ENCODE peak calls at places on chromosomes 13 and 19, in four cellular contexts. One of them, this sample, is unnamed.

GRCh38 chr13:41206467-41206866 is 12.1 kb upstream of the KBTBD7 start:
- ATAC-seq in foreskin keratinocyte: no peak
- ATAC-seq in activated B cell treated with CpG ODN at 0.5 μM for 24 hours: no peak
- ATAC-seq in Panc1: no peak
- ATAC-seq in this sample: no peak

GRCh38 chr19:45575216-45575615 is 9.4 kb downstream of the OPA3 start:
- ATAC-seq in activated B cell treated with CpG ODN at 0.5 μM for 24 hours: no peak
- ATAC-seq in foreskin keratinocyte: no peak
- ATAC-seq in Panc1: no peak
- ATAC-seq in this sample: no peak

GRCh38 chr19:5966215-5966614 is 11.7 kb downstream of the RANBP3 start:
- ATAC-seq in Panc1: no peak
- ATAC-seq in activated B cell treated with CpG ODN at 0.5 μM for 24 hours: no peak
- ATAC-seq in foreskin keratinocyte: no peak
- ATAC-seq in this sample: no peak

GRCh38 chr19:51761696-51762095 is 716 bp downstream of the FPR2 start:
- ATAC-seq in Panc1: no peak
- ATAC-seq in foreskin keratinocyte: no peak
- ATAC-seq in activated B cell treated with CpG ODN at 0.5 μM for 24 hours: no peak
- ATAC-seq in this sample: no peak

GRCh38 chr13:31982540-31982939 is 49.0 kb upstream of the FRY start:
- ATAC-seq in foreskin keratinocyte: peak; percentile 98
- ATAC-seq in Panc1: no peak
- ATAC-seq in activated B cell treated with CpG ODN at 0.5 μM for 24 hours: no peak
- ATAC-seq in this sample: peak; percentile 73

GRCh38 chr19:43784251-43784980 is 3.6 kb upstream of the KCNN4 start:
- ATAC-seq in activated B cell treated with CpG ODN at 0.5 μM for 24 hours: peak; percentile 15
- ATAC-seq in Panc1: peak; percentile 82
- ATAC-seq in foreskin keratinocyte: peak; percentile 75
- ATAC-seq in this sample: peak; percentile 52

GRCh38 chr19:8536282-8536681 is 22.3 kb upstream of the ZNF414 start:
- ATAC-seq in foreskin keratinocyte: no peak
- ATAC-seq in Panc1: no peak
- ATAC-seq in activated B cell treated with CpG ODN at 0.5 μM for 24 hours: no peak
- ATAC-seq in this sample: no peak

GRCh38 chr13:22173605-22174004 is 502.7 kb downstream of the FGF9 start:
- ATAC-seq in activated B cell treated with CpG ODN at 0.5 μM for 24 hours: no peak
- ATAC-seq in Panc1: no peak
- ATAC-seq in foreskin keratinocyte: peak; percentile 62
- ATAC-seq in this sample: no peak

GRCh38 chr13:62193919-62194318 is 778.3 kb upstream of the PCDH20 start:
- ATAC-seq in Panc1: no peak
- ATAC-seq in foreskin keratinocyte: no peak
- ATAC-seq in activated B cell treated with CpG ODN at 0.5 μM for 24 hours: no peak
- ATAC-seq in this sample: no peak

GRCh38 chr13:43484432-43485225 is 302.1 kb downstream of the ENOX1 start:
- ATAC-seq in foreskin keratinocyte: no peak
- ATAC-seq in activated B cell treated with CpG ODN at 0.5 μM for 24 hours: no peak
- ATAC-seq in Panc1: no peak
- ATAC-seq in this sample: no peak

GRCh38 chr13:45300190-45300985 is 40.6 kb downstream of the TPT1 start:
- ATAC-seq in activated B cell treated with CpG ODN at 0.5 μM for 24 hours: no peak
- ATAC-seq in foreskin keratinocyte: no peak
- ATAC-seq in Panc1: no peak
- ATAC-seq in this sample: no peak

GRCh38 chr13:75173457-75174356 is 308.3 kb downstream of the TBC1D4 start:
- ATAC-seq in activated B cell treated with CpG ODN at 0.5 μM for 24 hours: no peak
- ATAC-seq in foreskin keratinocyte: no peak
- ATAC-seq in Panc1: no peak
- ATAC-seq in this sample: no peak

GRCh38 chr13:32515246-32515645 is 23.3 kb downstream of the N4BP2L2 start:
- ATAC-seq in foreskin keratinocyte: no peak
- ATAC-seq in Panc1: no peak
- ATAC-seq in activated B cell treated with CpG ODN at 0.5 μM for 24 hours: no peak
- ATAC-seq in this sample: no peak

GRCh38 chr13:23468811-23469210 is 35.3 kb upstream of the SACS start:
- ATAC-seq in foreskin keratinocyte: no peak
- ATAC-seq in Panc1: no peak
- ATAC-seq in activated B cell treated with CpG ODN at 0.5 μM for 24 hours: no peak
- ATAC-seq in this sample: no peak

GRCh38 chr19:2425622-2426581 is 1.5 kb downstream of the TIMM13 start:
- ATAC-seq in foreskin keratinocyte: no peak
- ATAC-seq in Panc1: no peak
- ATAC-seq in activated B cell treated with CpG ODN at 0.5 μM for 24 hours: no peak
- ATAC-seq in this sample: no peak

GRCh38 chr19:5093297-5093858 is 124.5 kb downstream of the KDM4B start:
- ATAC-seq in foreskin keratinocyte: no peak
- ATAC-seq in Panc1: no peak
- ATAC-seq in activated B cell treated with CpG ODN at 0.5 μM for 24 hours: no peak
- ATAC-seq in this sample: no peak

GRCh38 chr13:95378603-95379002 is 77.4 kb upstream of the ABCC4 start:
- ATAC-seq in Panc1: peak; percentile 60
- ATAC-seq in foreskin keratinocyte: no peak
- ATAC-seq in activated B cell treated with CpG ODN at 0.5 μM for 24 hours: no peak
- ATAC-seq in this sample: no peak

GRCh38 chr13:92681239-92681638 is 545.4 kb upstream of the GPC6 start:
- ATAC-seq in activated B cell treated with CpG ODN at 0.5 μM for 24 hours: no peak
- ATAC-seq in foreskin keratinocyte: no peak
- ATAC-seq in Panc1: no peak
- ATAC-seq in this sample: no peak

GRCh38 chr19:54352546-54352945 is 12.2 kb downstream of the LAIR1 start:
- ATAC-seq in Panc1: no peak
- ATAC-seq in activated B cell treated with CpG ODN at 0.5 μM for 24 hours: no peak
- ATAC-seq in foreskin keratinocyte: no peak
- ATAC-seq in this sample: no peak

GRCh38 chr13:27018230-27018875 is 153.3 kb downstream of the USP12 start:
- ATAC-seq in foreskin keratinocyte: no peak
- ATAC-seq in Panc1: no peak
- ATAC-seq in activated B cell treated with CpG ODN at 0.5 μM for 24 hours: no peak
- ATAC-seq in this sample: no peak

GRCh38 chr13:113044431-113045114 is 61.0 kb upstream of the F7 start:
- ATAC-seq in Panc1: peak; percentile 39
- ATAC-seq in foreskin keratinocyte: no peak
- ATAC-seq in activated B cell treated with CpG ODN at 0.5 μM for 24 hours: no peak
- ATAC-seq in this sample: no peak

GRCh38 chr19:50384685-50385535 is 763 bp downstream of the POLD1 start:
- ATAC-seq in Panc1: no peak
- ATAC-seq in foreskin keratinocyte: peak; percentile 30
- ATAC-seq in activated B cell treated with CpG ODN at 0.5 μM for 24 hours: no peak
- ATAC-seq in this sample: no peak

GRCh38 chr19:55018216-55018615 is 19.8 kb downstream of the GP6 start:
- ATAC-seq in activated B cell treated with CpG ODN at 0.5 μM for 24 hours: no peak
- ATAC-seq in Panc1: no peak
- ATAC-seq in foreskin keratinocyte: no peak
- ATAC-seq in this sample: no peak

GRCh38 chr13:50378513-50378970 is 363.3 kb downstream of the KCNRG start:
- ATAC-seq in foreskin keratinocyte: no peak
- ATAC-seq in activated B cell treated with CpG ODN at 0.5 μM for 24 hours: no peak
- ATAC-seq in Panc1: no peak
- ATAC-seq in this sample: no peak

GRCh38 chr13:25018729-25019115 is 77.2 kb upstream of the PABPC3 start:
- ATAC-seq in Panc1: no peak
- ATAC-seq in activated B cell treated with CpG ODN at 0.5 μM for 24 hours: no peak
- ATAC-seq in foreskin keratinocyte: no peak
- ATAC-seq in this sample: no peak

GRCh38 chr13:97512732-97513131 is 78.8 kb downstream of the RAP2A start:
- ATAC-seq in foreskin keratinocyte: no peak
- ATAC-seq in Panc1: no peak
- ATAC-seq in activated B cell treated with CpG ODN at 0.5 μM for 24 hours: no peak
- ATAC-seq in this sample: peak; percentile 18

GRCh38 chr19:20269461-20269860 is 102.4 kb downstream of the ZNF486 start:
- ATAC-seq in Panc1: no peak
- ATAC-seq in activated B cell treated with CpG ODN at 0.5 μM for 24 hours: no peak
- ATAC-seq in foreskin keratinocyte: no peak
- ATAC-seq in this sample: no peak

GRCh38 chr19:46528601-46529447 is 33.2 kb upstream of the PNMA8B start:
- ATAC-seq in Panc1: no peak
- ATAC-seq in activated B cell treated with CpG ODN at 0.5 μM for 24 hours: no peak
- ATAC-seq in foreskin keratinocyte: no peak
- ATAC-seq in this sample: no peak

GRCh38 chr13:79541426-79542049 is 60.6 kb downstream of the NDFIP2 start:
- ATAC-seq in foreskin keratinocyte: peak; percentile 63
- ATAC-seq in activated B cell treated with CpG ODN at 0.5 μM for 24 hours: peak; percentile 62
- ATAC-seq in Panc1: no peak
- ATAC-seq in this sample: peak; percentile 53

GRCh38 chr19:558770-559439 is 13.5 kb upstream of the BSG start:
- ATAC-seq in foreskin keratinocyte: no peak
- ATAC-seq in activated B cell treated with CpG ODN at 0.5 μM for 24 hours: no peak
- ATAC-seq in Panc1: no peak
- ATAC-seq in this sample: no peak

GRCh38 chr13:50549221-50549942 is 294.1 kb downstream of the DLEU7 start:
- ATAC-seq in Panc1: no peak
- ATAC-seq in foreskin keratinocyte: no peak
- ATAC-seq in activated B cell treated with CpG ODN at 0.5 μM for 24 hours: no peak
- ATAC-seq in this sample: no peak

This sample was measured in esophagus mucosa.